ENCODE peak calls at places on chromosomes 16 and 17, in ten cellular contexts. S is fibroblast of lung; H is fibroblast of the conjunctiva; F is aorta; T is stimulated activated CD4-positive, alpha-beta T cell treated with anti-CD3 and anti-CD28 coated beads, Interleukin-4, amount 100 ng/mL, for 48 hours; E is T follicular helper cell; X is type B pancreatic cell; L is T-helper 17 cell; M is NB4; K is iris pigment epithelial cell. J is an unnamed sample.
A peak's percentile ranks its signal among the peaks of the same experiment; 100 is the strongest.

GRCh38 chr16:57999971-58000705 is at the start of gene ZNF319:
- DNase-seq in M (no peak), H (no peak), X (no peak), K (peak; percentile 20), F (peak; percentile 79), T (no peak), L (no peak), E (no peak), S (peak; percentile 24), J (no peak)

GRCh38 chr17:27982688-27983087 is 59.8 kb upstream of the NLK start:
- DNase-seq in H (no peak), L (no peak), K (no peak), F (no peak), X (no peak), T (no peak), M (no peak), S (no peak), E (no peak), J (no peak)

GRCh38 chr17:47946929-47947397 is 5.6 kb downstream of the PNPO start:
- DNase-seq in M (peak; percentile 78), E (peak; percentile 60), K (peak; percentile 87), L (peak; percentile 41), F (peak; percentile 86), H (peak; percentile 62), T (peak; percentile 68), S (peak; percentile 77), X (no peak), J (peak; percentile 61)

GRCh38 chr17:11948791-11949190 is 48.5 kb downstream of the ZNF18 start:
- DNase-seq in E (no peak), X (no peak), F (no peak), S (peak; percentile 89), K (peak; percentile 56), T (no peak), M (no peak), L (no peak), H (peak; percentile 26), J (no peak)

GRCh38 chr16:89103156-89103555 is 9.5 kb downstream of the ACSF3 start:
- DNase-seq in E (no peak), X (no peak), M (no peak), K (no peak), F (no peak), L (no peak), T (no peak), S (no peak), H (no peak), J (no peak)

GRCh38 chr17:68514809-68515208 is 2.6 kb downstream of the PRKAR1A start:
- DNase-seq in E (no peak), X (no peak), M (no peak), T (no peak), S (peak; percentile 56), K (peak; percentile 81), H (peak; percentile 30), F (no peak), L (no peak), J (no peak)

GRCh38 chr16:69796285-69797118 is 34.4 kb downstream of the WWP2 start:
- DNase-seq in L (no peak), F (no peak), X (no peak), H (peak; percentile 74), S (peak; percentile 63), M (peak; percentile 61), T (no peak), E (no peak), K (peak; percentile 73), J (no peak)

GRCh38 chr16:28623172-28623711 is 13.4 kb upstream of the SULT1A1 start:
- DNase-seq in E (peak; percentile 55), K (no peak), S (peak; percentile 17), L (no peak), M (peak; percentile 78), X (no peak), F (peak; percentile 76), H (no peak), T (peak; percentile 60), J (peak; percentile 23)

GRCh38 chr16:27174798-27175197 is 28.5 kb upstream of the KDM8 start:
- DNase-seq in X (no peak), S (peak; percentile 82), L (no peak), T (no peak), K (peak; percentile 88), E (no peak), H (no peak), M (no peak), F (no peak), J (no peak)

GRCh38 chr16:23365602-23366240 is 63.6 kb downstream of the SCNN1B start:
- DNase-seq in H (no peak), M (peak; percentile 19), L (no peak), E (no peak), F (no peak), S (no peak), X (no peak), K (no peak), T (no peak), J (no peak)

GRCh38 chr17:1766382-1767135 is 4.7 kb downstream of the SERPINF1 start:
- DNase-seq in H (no peak), L (no peak), M (no peak), E (no peak), X (no peak), F (no peak), S (no peak), T (no peak), K (no peak), J (no peak)

GRCh38 chr16:2969545-2970521 is 685 bp downstream of the PAQR4 start:
- DNase-seq in S (peak; percentile 41), F (no peak), X (no peak), K (peak; percentile 37), T (peak; percentile 86), H (peak; percentile 28), E (peak; percentile 54), L (peak; percentile 61), M (peak; percentile 92), J (peak; percentile 53)

GRCh38 chr16:83418565-83418964 is 389.2 kb upstream of the HSBP1 start:
- DNase-seq in S (no peak), T (no peak), M (no peak), E (no peak), L (no peak), X (no peak), H (no peak), F (no peak), K (no peak), J (no peak)

GRCh38 chr16:86252596-86252995 is 257.7 kb upstream of the FOXF1 start:
- DNase-seq in H (peak; percentile 14), K (peak; percentile 52), E (no peak), T (no peak), X (no peak), F (no peak), L (no peak), S (peak; percentile 11), M (peak; percentile 70), J (no peak)

GRCh38 chr17:78729636-78730035 is 52.4 kb downstream of the CYTH1 start:
- DNase-seq in H (no peak), S (no peak), X (no peak), F (no peak), K (no peak), T (no peak), M (no peak), E (no peak), L (no peak), J (no peak)

GRCh38 chr16:5845046-5845445 is 747.5 kb upstream of the EEF2KMT start:
- DNase-seq in X (no peak), L (no peak), S (peak; percentile 63), T (no peak), M (no peak), E (no peak), K (no peak), H (no peak), F (no peak), J (no peak)

GRCh38 chr16:83389751-83390150 is 418.0 kb upstream of the HSBP1 start:
- DNase-seq in L (no peak), M (no peak), S (peak; percentile 69), F (no peak), E (no peak), X (no peak), K (peak; percentile 29), T (no peak), H (no peak), J (no peak)

GRCh38 chr16:49513040-49513439 is 139.4 kb downstream of the C16orf78 start:
- DNase-seq in T (no peak), K (no peak), E (no peak), X (no peak), F (no peak), H (no peak), S (peak; percentile 4), M (peak; percentile 64), L (no peak), J (no peak)

GRCh38 chr17:47830991-47831933 is at the start of the genes LRRC46 and MRPL10:
- DNase-seq in F (peak; percentile 97), X (peak; percentile 96), T (peak; percentile 94), H (peak; percentile 88), E (peak; percentile 86), L (peak; percentile 82), S (peak; percentile 90), M (peak; percentile 91), K (peak; percentile 92), J (peak; percentile 92)

GRCh38 chr16:56192644-56192960 is 1.3 kb downstream of the GNAO1 start:
- DNase-seq in E (no peak), X (no peak), K (no peak), T (no peak), H (no peak), S (no peak), M (no peak), F (no peak), L (no peak), J (no peak)

GRCh38 chr17:37292429-37293139 is 83.2 kb upstream of the C17orf78 start:
- DNase-seq in M (peak; percentile 87), X (no peak), K (peak; percentile 83), F (no peak), S (no peak), L (no peak), E (no peak), H (no peak), T (no peak), J (no peak)

J was measured in natural killer cell.